ENCODE peak calls at places on chromosomes 7 and 10, in five cellular contexts. A, I, F, T and J are unnamed samples.

GRCh38 chr10:61784354-61785131 is 117.0 kb upstream of the ARID5B start:
- DNase-seq in A (no peak), I (no peak), F (no peak), T (no peak), J (no peak)

GRCh38 chr7:66894463-66895080 is 26.5 kb upstream of the TMEM248 start:
- DNase-seq in A (no peak), I (no peak), F (no peak), T (peak), J (no peak)

GRCh38 chr7:33852838-33853237 is 52.5 kb upstream of the BMPER start:
- DNase-seq in A (no peak), I (no peak), F (no peak), T (no peak), J (no peak)

GRCh38 chr10:78774999-78775711 is 293.6 kb upstream of the ZMIZ1 start:
- DNase-seq in A (no peak), I (no peak), F (no peak), T (peak), J (peak)

GRCh38 chr10:84264611-84265141 is 19.8 kb downstream of the RGR start:
- DNase-seq in A (peak), I (peak), F (peak), T (no peak), J (peak)

GRCh38 chr7:111224354-111225231 is 133.7 kb downstream of the LRRN3 start:
- DNase-seq in A (no peak), I (no peak), F (no peak), T (no peak), J (no peak)

GRCh38 chr10:43981232-43981631 is 332.6 kb upstream of the ZNF32 start:
- DNase-seq in A (no peak), I (no peak), F (no peak), T (no peak), J (no peak)

GRCh38 chr7:56493704-56494450 is 377.7 kb upstream of the NUPR2 start:
- DNase-seq in A (no peak), I (no peak), F (no peak), T (no peak), J (no peak)